ENCODE peak calls at places on chromosome 17, in six cellular contexts. One of them, this sample, is unnamed.

GRCh38 chr17:76816590-76817135 is 51.5 kb upstream of the MGAT5B start:
- DNase-seq in astrocyte of the cerebellum: peak; percentile 34
- DNase-seq in A549: peak; percentile 85
- DNase-seq in Calu3: peak; percentile 56
- DNase-seq in heart right ventricle: no peak
- DNase-seq in osteoblast: peak; percentile 91
- DNase-seq in this sample: no peak

GRCh38 chr17:40515491-40516041 is 14.1 kb upstream of the TNS4 start:
- DNase-seq in astrocyte of the cerebellum: no peak
- DNase-seq in A549: no peak
- DNase-seq in Calu3: no peak
- DNase-seq in heart right ventricle: no peak
- DNase-seq in osteoblast: no peak
- DNase-seq in this sample: no peak

GRCh38 chr17:9228408-9229159 is 207.3 kb downstream of the NTN1 start:
- DNase-seq in astrocyte of the cerebellum: peak; percentile 70
- DNase-seq in A549: no peak
- DNase-seq in Calu3: no peak
- DNase-seq in heart right ventricle: no peak
- DNase-seq in osteoblast: no peak
- DNase-seq in this sample: no peak

GRCh38 chr17:68204736-68205135 is 43.1 kb upstream of the AMZ2 start:
- DNase-seq in astrocyte of the cerebellum: no peak
- DNase-seq in A549: peak; percentile 38
- DNase-seq in Calu3: no peak
- DNase-seq in heart right ventricle: peak; percentile 38
- DNase-seq in osteoblast: no peak
- DNase-seq in this sample: no peak

GRCh38 chr17:33964344-33964979 is 290.6 kb upstream of the CCL2 start:
- DNase-seq in astrocyte of the cerebellum: no peak
- DNase-seq in A549: no peak
- DNase-seq in Calu3: peak; percentile 22
- DNase-seq in heart right ventricle: no peak
- DNase-seq in osteoblast: no peak
- DNase-seq in this sample: no peak

GRCh38 chr17:1999557-2000251 is 25.4 kb downstream of the RTN4RL1 start:
- DNase-seq in astrocyte of the cerebellum: no peak
- DNase-seq in A549: no peak
- DNase-seq in Calu3: peak; percentile 37
- DNase-seq in heart right ventricle: peak; percentile 62
- DNase-seq in osteoblast: peak; percentile 89
- DNase-seq in this sample: no peak

GRCh38 chr17:18314059-18314730 is 599 bp downstream of the TOP3A start:
- DNase-seq in astrocyte of the cerebellum: no peak
- DNase-seq in A549: no peak
- DNase-seq in Calu3: no peak
- DNase-seq in heart right ventricle: peak; percentile 23
- DNase-seq in osteoblast: peak; percentile 47
- DNase-seq in this sample: no peak

GRCh38 chr17:75105269-75106080 is 4.3 kb upstream of the ARMC7 start:
- DNase-seq in astrocyte of the cerebellum: no peak
- DNase-seq in A549: peak; percentile 90
- DNase-seq in Calu3: peak; percentile 76
- DNase-seq in heart right ventricle: no peak
- DNase-seq in osteoblast: peak; percentile 91
- DNase-seq in this sample: no peak

GRCh38 chr17:81552244-81553017 is at the start of gene FAAP100:
- DNase-seq in astrocyte of the cerebellum: no peak
- DNase-seq in A549: peak; percentile 90
- DNase-seq in Calu3: peak; percentile 90
- DNase-seq in heart right ventricle: peak; percentile 82
- DNase-seq in osteoblast: peak; percentile 99
- DNase-seq in this sample: no peak

GRCh38 chr17:79464310-79465010 is 146.4 kb downstream of the RBFOX3 start:
- DNase-seq in astrocyte of the cerebellum: no peak
- DNase-seq in A549: no peak
- DNase-seq in Calu3: no peak
- DNase-seq in heart right ventricle: no peak
- DNase-seq in osteoblast: no peak
- DNase-seq in this sample: no peak

GRCh38 chr17:72454342-72454741 is 333.5 kb downstream of the SOX9 start:
- DNase-seq in astrocyte of the cerebellum: no peak
- DNase-seq in A549: no peak
- DNase-seq in Calu3: no peak
- DNase-seq in heart right ventricle: no peak
- DNase-seq in osteoblast: no peak
- DNase-seq in this sample: no peak

GRCh38 chr17:1110844-1111598 is 68.8 kb downstream of the ABR start:
- DNase-seq in astrocyte of the cerebellum: peak; percentile 53
- DNase-seq in A549: peak; percentile 90
- DNase-seq in Calu3: peak; percentile 84
- DNase-seq in heart right ventricle: peak; percentile 60
- DNase-seq in osteoblast: peak; percentile 95
- DNase-seq in this sample: peak; percentile 73

GRCh38 chr17:37089998-37090397 is 141.2 kb downstream of the AATF start:
- DNase-seq in astrocyte of the cerebellum: no peak
- DNase-seq in A549: no peak
- DNase-seq in Calu3: no peak
- DNase-seq in heart right ventricle: no peak
- DNase-seq in osteoblast: peak; percentile 69
- DNase-seq in this sample: no peak

GRCh38 chr17:17985555-17985954 is 12.9 kb downstream of the DRC3 start:
- DNase-seq in astrocyte of the cerebellum: no peak
- DNase-seq in A549: no peak
- DNase-seq in Calu3: no peak
- DNase-seq in heart right ventricle: no peak
- DNase-seq in osteoblast: no peak
- DNase-seq in this sample: no peak

GRCh38 chr17:29294580-29294900 is 592 bp upstream of the NUFIP2 start:
- DNase-seq in astrocyte of the cerebellum: no peak
- DNase-seq in A549: no peak
- DNase-seq in Calu3: no peak
- DNase-seq in heart right ventricle: no peak
- DNase-seq in osteoblast: no peak
- DNase-seq in this sample: no peak

GRCh38 chr17:29292992-29293889 is 707 bp downstream of the NUFIP2 start:
- DNase-seq in astrocyte of the cerebellum: no peak
- DNase-seq in A549: peak; percentile 67
- DNase-seq in Calu3: peak; percentile 66
- DNase-seq in heart right ventricle: peak; percentile 70
- DNase-seq in osteoblast: peak; percentile 94
- DNase-seq in this sample: no peak

GRCh38 chr17:29292071-29292991 is 1.6 kb downstream of the NUFIP2 start:
- DNase-seq in astrocyte of the cerebellum: peak; percentile 28
- DNase-seq in A549: peak; percentile 45
- DNase-seq in Calu3: peak; percentile 22
- DNase-seq in heart right ventricle: peak; percentile 64
- DNase-seq in osteoblast: peak; percentile 90
- DNase-seq in this sample: no peak

GRCh38 chr17:29293890-29294579 is at the start of gene NUFIP2:
- DNase-seq in astrocyte of the cerebellum: peak; percentile 96
- DNase-seq in A549: peak; percentile 99
- DNase-seq in Calu3: peak; percentile 97
- DNase-seq in heart right ventricle: peak; percentile 99
- DNase-seq in osteoblast: peak; percentile 99
- DNase-seq in this sample: peak; percentile 93

DNA sequence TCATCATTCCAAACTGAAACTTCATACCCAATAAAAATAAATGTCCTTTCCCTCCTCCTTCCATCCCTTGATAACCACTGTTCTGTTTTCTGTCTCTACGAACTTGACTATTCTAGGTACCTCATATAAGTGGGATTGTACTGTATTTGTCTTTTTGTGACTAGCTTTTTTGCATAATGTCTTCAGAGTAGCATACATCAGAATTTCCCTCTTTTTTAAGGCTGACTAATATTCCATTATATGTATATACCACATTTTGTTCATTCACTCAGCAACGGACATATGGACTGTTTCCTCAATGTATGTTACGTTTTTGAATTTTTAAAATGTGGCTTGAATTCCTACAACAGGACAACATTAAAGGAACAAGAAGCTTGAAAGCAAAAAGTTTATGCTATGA is 1.5 kb upstream of the NUFIP2 start:
- DNase-seq in astrocyte of the cerebellum: no peak
- DNase-seq in A549: no peak
- DNase-seq in Calu3: no peak
- DNase-seq in heart right ventricle: no peak
- DNase-seq in osteoblast: no peak
- DNase-seq in this sample: no peak
- TF ChIP-seq CTCF in astrocyte of the cerebellum: no peak
- TF ChIP-seq CTCF in A549: no peak
- TF ChIP-seq CTCF in Calu3: no peak
- TF ChIP-seq CTCF in heart right ventricle: no peak
- TF ChIP-seq CTCF in osteoblast: no peak
- TF ChIP-seq CTCF in this sample: no peak

GRCh38 chr17:48283390-48283789 is 146.6 kb downstream of the SKAP1 start:
- DNase-seq in astrocyte of the cerebellum: no peak
- DNase-seq in A549: no peak
- DNase-seq in Calu3: no peak
- DNase-seq in heart right ventricle: no peak
- DNase-seq in osteoblast: no peak
- DNase-seq in this sample: no peak
- TF ChIP-seq CTCF in astrocyte of the cerebellum: no peak
- TF ChIP-seq CTCF in A549: no peak
- TF ChIP-seq CTCF in Calu3: no peak
- TF ChIP-seq CTCF in heart right ventricle: no peak
- TF ChIP-seq CTCF in osteoblast: no peak
- TF ChIP-seq CTCF in this sample: no peak

GRCh38 chr17:19363114-19363438 is 553 bp upstream of the B9D1 start:
- DNase-seq in astrocyte of the cerebellum: no peak
- DNase-seq in A549: no peak
- DNase-seq in Calu3: no peak
- DNase-seq in heart right ventricle: no peak
- DNase-seq in osteoblast: peak; percentile 27
- DNase-seq in this sample: no peak
- TF ChIP-seq CTCF in astrocyte of the cerebellum: peak; percentile 3
- TF ChIP-seq CTCF in A549: no peak
- TF ChIP-seq CTCF in Calu3: no peak
- TF ChIP-seq CTCF in heart right ventricle: no peak
- TF ChIP-seq CTCF in osteoblast: no peak
- TF ChIP-seq CTCF in this sample: no peak

GRCh38 chr17:46266656-46267544 is 28.0 kb upstream of the LRRC37A start:
- DNase-seq in astrocyte of the cerebellum: no peak
- DNase-seq in A549: peak; percentile 98
- DNase-seq in Calu3: peak; percentile 91
- DNase-seq in heart right ventricle: peak; percentile 90
- DNase-seq in osteoblast: peak; percentile 99
- DNase-seq in this sample: no peak
- TF ChIP-seq CTCF in astrocyte of the cerebellum: no peak
- TF ChIP-seq CTCF in A549: peak; percentile 6
- TF ChIP-seq CTCF in Calu3: no peak
- TF ChIP-seq CTCF in heart right ventricle: no peak
- TF ChIP-seq CTCF in osteoblast: no peak
- TF ChIP-seq CTCF in this sample: no peak

GRCh38 chr17:58491510-58492045 is 3.4 kb upstream of the HSF5 start:
- DNase-seq in astrocyte of the cerebellum: no peak
- DNase-seq in A549: no peak
- DNase-seq in Calu3: no peak
- DNase-seq in heart right ventricle: no peak
- DNase-seq in osteoblast: no peak
- DNase-seq in this sample: no peak

GRCh38 chr17:58484600-58484999 is 3.6 kb downstream of the HSF5 start:
- DNase-seq in astrocyte of the cerebellum: no peak
- DNase-seq in A549: no peak
- DNase-seq in Calu3: no peak
- DNase-seq in heart right ventricle: no peak
- DNase-seq in osteoblast: no peak
- DNase-seq in this sample: no peak

GRCh38 chr17:58488428-58488890 is 251 bp upstream of the HSF5 start:
- DNase-seq in astrocyte of the cerebellum: no peak
- DNase-seq in A549: no peak
- DNase-seq in Calu3: no peak
- DNase-seq in heart right ventricle: no peak
- DNase-seq in osteoblast: no peak
- DNase-seq in this sample: no peak

GRCh38 chr17:58492238-58493121 is 4.3 kb upstream of the HSF5 start:
- DNase-seq in astrocyte of the cerebellum: no peak
- DNase-seq in A549: no peak
- DNase-seq in Calu3: peak; percentile 3
- DNase-seq in heart right ventricle: no peak
- DNase-seq in osteoblast: no peak
- DNase-seq in this sample: no peak

GRCh38 chr17:58487589-58488427 is at the start of gene HSF5:
- DNase-seq in astrocyte of the cerebellum: no peak
- DNase-seq in A549: no peak
- DNase-seq in Calu3: no peak
- DNase-seq in heart right ventricle: peak; percentile 29
- DNase-seq in osteoblast: no peak
- DNase-seq in this sample: no peak
- TF ChIP-seq CTCF in astrocyte of the cerebellum: no peak
- TF ChIP-seq CTCF in A549: no peak
- TF ChIP-seq CTCF in Calu3: no peak
- TF ChIP-seq CTCF in heart right ventricle: peak; percentile 40
- TF ChIP-seq CTCF in osteoblast: no peak
- TF ChIP-seq CTCF in this sample: no peak